ENCODE peak calls at places on chromosome 14, in six cellular contexts. F, M, A, W, D and Y are unnamed samples.

GRCh38 chr14:76827696-76828301 is 1.6 kb downstream of the LRRC74A start:
- DNase-seq in A (no peak), M (no peak), D (peak), F (no peak), W (no peak), Y (no peak)

GRCh38 chr14:21070610-21071224 is 613 bp downstream of the ARHGEF40 start:
- DNase-seq in D (peak), F (peak), M (no peak), A (no peak), W (peak), Y (no peak)

GRCh38 chr14:93430889-93431670 is at the start of gene UNC79:
- DNase-seq in W (peak), F (no peak), D (no peak), M (peak), A (peak), Y (no peak)

GRCh38 chr14:85607571-85608219 is 77.8 kb downstream of the FLRT2 start:
- DNase-seq in D (peak), W (peak), F (no peak), M (no peak), A (no peak), Y (no peak)

GRCh38 chr14:44396226-44396625 is 110.9 kb downstream of the FSCB start:
- DNase-seq in D (no peak), M (no peak), A (peak), W (no peak), F (no peak), Y (no peak)

GRCh38 chr14:73723799-73724621 is 9.8 kb upstream of the PNMA1 start:
- DNase-seq in D (peak), F (peak), A (no peak), W (peak), M (no peak), Y (no peak)

GRCh38 chr14:44339256-44339655 is 167.8 kb downstream of the FSCB start:
- DNase-seq in M (no peak), F (no peak), D (no peak), A (no peak), W (no peak), Y (no peak)

GRCh38 chr14:44446965-44447364 is 60.1 kb downstream of the FSCB start:
- DNase-seq in D (no peak), M (no peak), W (peak), F (no peak), A (no peak), Y (no peak)

GRCh38 chr14:20412422-20412821 is 879 bp downstream of the TEP1 start:
- DNase-seq in D (peak), M (no peak), A (no peak), W (peak), F (no peak), Y (no peak)

GRCh38 chr14:71165121-71165574 is 257.9 kb downstream of the PCNX1 start:
- DNase-seq in M (no peak), D (peak), F (peak), A (no peak), W (no peak), Y (no peak)

GRCh38 chr14:20606190-20606901 is 15.2 kb upstream of the RNASE12 start:
- DNase-seq in F (peak), D (peak), W (peak), A (no peak), M (no peak), Y (no peak)

GRCh38 chr14:69979882-69980281 is 100.7 kb downstream of the SMOC1 start:
- DNase-seq in D (no peak), M (no peak), F (no peak), A (no peak), W (no peak), Y (no peak)

GRCh38 chr14:34368115-34368970 is 93.7 kb downstream of the SPTSSA start:
- DNase-seq in W (no peak), A (peak), D (peak), M (no peak), F (no peak), Y (no peak)

GRCh38 chr14:99507860-99508640 is 26.8 kb downstream of the CCNK start:
- DNase-seq in D (no peak), F (no peak), M (no peak), W (peak), A (no peak), Y (no peak)

GRCh38 chr14:51488569-51489220 is 163.0 kb upstream of the FRMD6 start:
- DNase-seq in D (no peak), F (no peak), W (no peak), M (no peak), A (no peak), Y (no peak)

GRCh38 chr14:89276424-89276975 is 140.5 kb downstream of the FOXN3 start:
- DNase-seq in D (peak), W (no peak), F (no peak), A (no peak), M (no peak), Y (no peak)

GRCh38 chr14:75280831-75281690 is 2.4 kb downstream of the FOS start:
- DNase-seq in W (no peak), D (no peak), A (no peak), F (peak), M (no peak), Y (no peak)